ENCODE peak calls at places on chromosome 21, in five cellular contexts. E is heart left ventricle, Z is upper lobe of right lung, T is uterus, J is A549. D is an unnamed sample.

GRCh38 chr21:27776925-27777553 is 810.2 kb upstream of the ADAMTS5 start:
- DNase-seq in E (no peak), Z (no peak), T (peak), J (no peak), D (no peak)

GRCh38 chr21:33262921-33263320 is 3.2 kb upstream of the IL10RB start:
- DNase-seq in E (no peak), Z (no peak), T (no peak), J (no peak), D (no peak)

GRCh38 chr21:14688412-14688811 is 142.3 kb upstream of the SAMSN1 start:
- DNase-seq in E (no peak), Z (no peak), T (no peak), J (no peak), D (no peak)

GRCh38 chr21:23977971-23978370 is 1629.3 kb downstream of the MRPL39 start:
- DNase-seq in E (no peak), Z (no peak), T (no peak), J (no peak), D (no peak)

GRCh38 chr21:25639167-25639921 is at the start of gene JAM2:
- DNase-seq in E (peak), Z (peak), T (peak), J (no peak), D (peak)

GRCh38 chr21:38269567-38269917 is 12.8 kb downstream of the KCNJ15 start:
- DNase-seq in E (no peak), Z (no peak), T (no peak), J (no peak), D (no peak)

GRCh38 chr21:44397431-44398031 is 44.1 kb downstream of the TRPM2 start:
- DNase-seq in E (no peak), Z (peak), T (no peak), J (no peak), D (no peak)

GRCh38 chr21:43921979-43922945 is 57.2 kb downstream of the AGPAT3 start:
- DNase-seq in E (peak), Z (no peak), T (no peak), J (no peak), D (no peak)

GRCh38 chr21:15682182-15682895 is 47.4 kb upstream of the USP25 start:
- DNase-seq in E (no peak), Z (no peak), T (no peak), J (no peak), D (no peak)

GRCh38 chr21:44049182-44049581 is 37.1 kb downstream of the TRAPPC10 start:
- DNase-seq in E (no peak), Z (no peak), T (no peak), J (no peak), D (no peak)

DNA sequence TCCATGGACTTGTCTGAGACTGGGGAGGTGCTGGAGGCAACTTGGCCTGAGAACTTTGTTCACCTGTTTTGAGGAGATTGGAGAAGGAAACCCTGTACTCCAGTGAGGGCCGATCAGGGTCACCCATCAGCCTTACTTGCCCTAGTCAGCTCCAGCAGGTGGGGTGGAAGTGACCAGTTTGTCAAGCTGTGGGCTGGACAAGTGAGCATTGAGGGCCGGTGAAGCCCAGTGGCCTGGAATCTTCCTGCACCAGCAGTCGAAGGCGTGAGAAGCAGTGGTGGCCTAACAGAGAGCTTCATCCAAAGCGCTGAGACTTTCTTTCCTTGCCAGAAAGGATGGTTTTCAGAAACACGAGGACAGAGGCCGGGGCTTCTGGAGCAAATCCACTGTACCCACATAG is 9.6 kb downstream of the SLC37A1 start:
- DNase-seq in E (no peak), Z (no peak), T (no peak), J (no peak), D (no peak)
- H3K27ac ChIP-seq in E (no peak), Z (no peak), T (no peak), J (no peak), D (no peak)

GRCh38 chr21:29300547-29301138 is 1.9 kb downstream of the BACH1 start:
- DNase-seq in E (no peak), Z (no peak), T (no peak), J (no peak), D (peak)
- H3K4me3 ChIP-seq in E (peak), Z (peak), T (peak), J (peak), D (peak)

GRCh38 chr21:42653492-42654061 is at the start of gene PDE9A:
- DNase-seq in E (peak), Z (peak), T (peak), J (peak), D (peak)

GRCh38 chr21:42655797-42656770 is 2.7 kb downstream of the PDE9A start:
- DNase-seq in E (peak), Z (no peak), T (no peak), J (no peak), D (no peak)

GRCh38 chr21:42654913-42655796 is 1.7 kb downstream of the PDE9A start:
- DNase-seq in E (peak), Z (no peak), T (no peak), J (no peak), D (no peak)

GRCh38 chr21:42652527-42653491 is 612 bp upstream of the PDE9A start:
- DNase-seq in E (peak), Z (peak), T (peak), J (peak), D (peak)

GRCh38 chr21:42654179-42654912 is 925 bp downstream of the PDE9A start:
- DNase-seq in E (peak), Z (peak), T (no peak), J (peak), D (peak)
- H3K27ac ChIP-seq in E (peak), Z (no peak), T (peak), J (peak), D (peak)

GRCh38 chr21:39661121-39661520 is 48.4 kb downstream of the B3GALT5 start:
- DNase-seq in E (no peak), Z (peak), T (no peak), J (no peak), D (no peak)

GRCh38 chr21:39660191-39660590 is 47.5 kb downstream of the B3GALT5 start:
- DNase-seq in E (no peak), Z (no peak), T (no peak), J (no peak), D (no peak)

GRCh38 chr21:39659070-39659815 is 46.5 kb downstream of the B3GALT5 start:
- DNase-seq in E (no peak), Z (no peak), T (no peak), J (no peak), D (no peak)

GRCh38 chr21:39661740-39662139 is 49.0 kb downstream of the B3GALT5 start:
- DNase-seq in E (no peak), Z (no peak), T (no peak), J (no peak), D (no peak)

DNA sequence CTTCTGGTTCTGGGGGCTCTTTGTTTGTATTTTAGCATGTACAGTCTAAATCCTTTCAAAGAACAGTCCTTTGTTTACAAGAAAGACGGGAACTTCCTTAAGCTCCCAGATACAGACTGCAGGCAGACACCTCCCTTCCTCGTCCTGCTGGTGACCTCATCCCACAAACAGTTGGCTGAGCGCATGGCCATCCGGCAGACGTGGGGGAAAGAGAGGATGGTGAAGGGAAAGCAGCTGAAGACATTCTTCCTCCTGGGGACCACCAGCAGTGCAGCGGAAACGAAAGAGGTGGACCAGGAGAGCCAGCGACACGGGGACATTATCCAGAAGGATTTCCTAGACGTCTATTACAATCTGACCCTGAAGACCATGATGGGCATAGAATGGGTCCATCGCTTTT is 47.9 kb downstream of the B3GALT5 start:
- DNase-seq in E (peak), Z (peak), T (peak), J (peak), D (peak)
- H3K4me3 ChIP-seq in E (no peak), Z (no peak), T (peak), J (no peak), D (no peak)

D was measured in WERI-Rb-1.